ENCODE peak calls at places on chromosomes 6 and 20, in five cellular contexts. S, A, D, Z and Y are unnamed samples. For H3K4me1, the result is how much of the 10 kb centered on the place peaks cover.

GRCh38 chr20:41443667-41444066 is 77.0 kb upstream of the EMILIN3 start:
- DNase-seq in A (no peak), Z (no peak), D (no peak), S (no peak), Y (no peak)

GRCh38 chr6:17968081-17968518 is 19.3 kb downstream of the KIF13A start:
- DNase-seq in Z (peak), A (peak), D (peak), S (peak), Y (peak)

GRCh38 chr20:44111712-44112335 is 75.2 kb downstream of the JPH2 start:
- DNase-seq in Z (peak), A (peak), D (peak), S (no peak), Y (peak)

GRCh38 chr6:67210450-67210849 is 1424.6 kb upstream of the ADGRB3 start:
- DNase-seq in A (no peak), S (no peak), D (no peak), Z (no peak), Y (peak)

GRCh38 chr6:4930025-4930692 is 73.7 kb downstream of the RPP40 start:
- DNase-seq in D (no peak), Z (no peak), A (no peak), S (no peak), Y (no peak)

GRCh38 chr20:40941023-40941655 is 87.5 kb upstream of the TOP1 start:
- DNase-seq in S (no peak), Z (no peak), A (no peak), D (no peak), Y (no peak)

GRCh38 chr6:47759364-47759763 is 22.5 kb upstream of the OPN5 start:
- DNase-seq in Z (peak), A (peak), D (peak), S (no peak), Y (peak)

GRCh38 chr20:38931984-38932383 is 5.8 kb downstream of the FAM83D start:
- DNase-seq in D (no peak), S (no peak), Z (no peak), A (no peak), Y (no peak)

GRCh38 chr6:121522771-121523386 is 87.4 kb downstream of the GJA1 start:
- DNase-seq in Z (no peak), A (peak), D (no peak), S (no peak), Y (peak)

GRCh38 chr6:30876039-30876730 is 8.1 kb upstream of the DDR1 start:
- DNase-seq in Z (peak), D (peak), S (no peak), A (peak), Y (peak)

GRCh38 chr6:122081921-122082320 is 317.5 kb upstream of the HSF2 start:
- DNase-seq in D (no peak), S (no peak), A (no peak), Z (no peak), Y (no peak)

GRCh38 chr6:15879372-15880261 is 216.8 kb upstream of the DTNBP1 start:
- DNase-seq in A (peak), S (no peak), Z (no peak), D (peak), Y (peak)

GRCh38 chr6:15796130-15796766 is 133.4 kb upstream of the DTNBP1 start:
- DNase-seq in Z (no peak), S (no peak), D (no peak), A (peak), Y (no peak)

GRCh38 chr6:127606131-127606562 is 29.2 kb downstream of the C6orf58 start:
- DNase-seq in A (peak), S (peak), D (peak), Z (peak), Y (peak)

GRCh38 chr20:1567392-1568165 is 10.1 kb upstream of the SIRPD start:
- DNase-seq in Z (peak), S (peak), A (peak), D (peak), Y (peak)

GRCh38 chr20:64066984-64067605 is 4.1 kb downstream of the TCEA2 start:
- DNase-seq in Z (no peak), S (no peak), A (no peak), D (no peak), Y (no peak)

GRCh38 chr20:60056345-60057122 is 98.3 kb downstream of the CDH26 start:
- DNase-seq in A (no peak), Z (no peak), S (no peak), D (no peak), Y (no peak)

GRCh38 chr6:63492476-63492875 is 79.8 kb upstream of the LOC128125822 start:
- DNase-seq in A (no peak), S (no peak), Z (no peak), D (no peak), Y (no peak)

GRCh38 chr6:20845592-20845991 is 311.3 kb downstream of the CDKAL1 start:
- DNase-seq in S (no peak), Z (no peak), A (no peak), D (no peak), Y (peak)

GRCh38 chr6:160068346-160068745 is 53.3 kb upstream of the SLC22A1 start:
- DNase-seq in Z (no peak), A (no peak), S (no peak), D (no peak), Y (no peak)

GRCh38 chr6:37459981-37460800 is 27.2 kb downstream of the CMTR1 start:
- DNase-seq in Z (no peak), D (no peak), S (peak), A (no peak), Y (no peak)

GRCh38 chr20:24478584-24478983 is 9.2 kb downstream of the SYNDIG1 start:
- DNase-seq in S (peak), A (no peak), Z (no peak), D (no peak), Y (no peak)

GRCh38 chr6:36677753-36678487 is 594 bp upstream of the CDKN1A start:
- DNase-seq in A (peak), S (no peak), Z (peak), D (no peak), Y (peak)

GRCh38 chr20:46660487-46660886 is 9.2 kb upstream of the SLC13A3 start:
- DNase-seq in Z (no peak), S (no peak), A (no peak), D (no peak), Y (no peak)

GRCh38 chr6:66429220-66429619 is 722.2 kb upstream of the EYS start:
- DNase-seq in Z (no peak), S (no peak), D (no peak), A (peak), Y (no peak)

GRCh38 chr6:13272131-13273046 is 55.9 kb downstream of the TBC1D7 start:
- DNase-seq in Z (no peak), S (no peak), D (no peak), A (no peak), Y (peak)

GRCh38 chr6:7088076-7088742 is 19.6 kb upstream of the RREB1 start:
- DNase-seq in D (no peak), Z (no peak), S (no peak), A (no peak), Y (no peak)

DNA sequence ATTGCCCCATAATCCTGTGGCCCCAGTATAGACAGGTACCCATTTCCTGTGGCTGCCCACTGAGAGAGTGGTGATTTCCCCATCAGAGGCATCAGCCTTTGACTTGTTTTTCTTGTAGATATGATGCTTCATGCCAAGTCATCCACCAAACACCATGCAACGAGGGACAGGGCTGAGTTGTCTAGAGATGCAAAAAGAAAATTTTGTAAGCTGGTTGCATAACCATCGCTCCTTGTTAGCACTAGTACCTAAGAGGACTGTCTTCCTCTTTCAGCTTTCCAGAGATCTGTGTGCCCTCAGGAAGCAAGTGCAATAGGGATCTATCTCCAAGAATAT is 166.8 kb downstream of the BCAS1 start:
- DNase-seq in A (peak), Z (peak), D (no peak), S (no peak), Y (no peak)
- H3K4me1 ChIP-seq in A (half or more), Z (half or more), D (half or more), S (under half), Y (half or more)

DNA sequence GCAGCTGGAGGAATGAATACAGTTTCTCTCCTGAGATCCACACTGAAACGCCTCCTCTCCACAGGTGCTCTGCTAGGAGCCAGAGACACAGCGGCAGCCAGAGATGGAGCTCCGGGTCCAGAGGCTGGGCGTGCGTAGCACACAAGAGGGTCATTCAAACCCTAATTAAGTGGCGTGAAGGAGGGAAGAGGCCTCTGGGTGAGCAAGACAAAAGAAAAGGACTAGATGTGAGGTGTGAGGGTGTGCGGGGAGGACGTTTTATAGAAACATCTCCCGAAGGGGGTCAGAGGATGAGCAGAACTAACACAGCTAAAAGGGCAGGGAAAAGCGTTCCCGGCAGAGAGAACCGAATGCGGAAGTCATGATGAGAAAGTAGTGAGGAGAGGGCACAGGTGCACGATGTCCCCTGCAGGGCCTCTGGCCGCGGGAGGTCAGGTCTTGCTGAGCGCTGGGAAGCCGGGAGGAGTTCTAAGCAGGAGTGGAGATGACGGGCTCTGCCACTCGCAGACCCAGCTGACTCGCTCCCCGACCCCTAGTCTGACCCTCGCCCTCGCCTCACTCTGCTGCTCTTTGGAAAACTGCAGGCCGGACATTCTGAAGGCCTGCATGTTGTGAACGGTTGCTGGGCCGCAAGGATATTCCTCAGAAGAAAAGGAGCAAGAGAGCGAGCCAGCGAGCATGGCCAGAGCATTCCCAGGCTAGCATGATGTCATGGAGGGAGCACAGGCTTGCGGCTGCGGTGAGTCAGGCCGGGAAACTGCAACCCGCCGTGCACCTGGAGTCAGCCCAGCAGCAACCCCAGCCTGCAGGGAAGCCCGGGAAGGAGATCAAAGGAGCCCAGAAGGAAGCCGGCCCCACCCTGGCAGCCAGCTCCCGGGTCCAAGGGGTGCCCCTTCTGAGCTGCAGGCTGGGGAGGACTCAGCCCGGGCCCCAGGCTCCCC is 54.2 kb downstream of the BMP7 start:
- DNase-seq in D (peak), S (peak), A (peak), Z (peak), Y (peak)
- H3K4me2 ChIP-seq in D (peak), S (no peak), A (peak), Z (peak), Y (peak)

DNA sequence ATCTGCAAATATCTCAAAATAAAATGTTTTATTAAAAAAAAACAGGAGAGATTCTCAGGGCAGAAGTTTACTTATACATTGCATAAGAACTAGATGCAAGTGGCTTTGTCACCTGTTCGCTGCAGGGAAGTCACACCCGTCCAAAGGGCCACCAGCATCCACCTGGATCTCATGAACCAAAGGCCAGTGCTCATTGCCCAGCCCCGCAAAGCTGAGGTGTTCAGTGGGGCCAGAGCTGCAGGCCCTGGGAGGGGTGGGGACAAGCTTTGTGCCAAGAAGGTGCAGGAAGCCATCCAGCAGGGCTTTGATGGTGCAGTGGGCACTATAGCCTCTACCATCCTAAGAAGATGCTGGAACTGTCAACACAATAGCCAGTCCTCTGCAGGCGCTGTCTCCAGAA is 15.6 kb upstream of the CD93 start:
- DNase-seq in D (no peak), A (no peak), Z (no peak), S (no peak), Y (no peak)
- H3K4me1 ChIP-seq in D (under half), A (under half), Z (under half), S (under half), Y (under half)

GRCh38 chr6:129748212-129748900 is 38.4 kb upstream of the ARHGAP18 start:
- DNase-seq in A (peak), Z (peak), D (peak), S (peak), Y (peak)
- H3K4me2 ChIP-seq in A (peak), Z (peak), D (peak), S (no peak), Y (peak)

GRCh38 chr6:118326712-118327111 is 221.4 kb upstream of the PLN start:
- DNase-seq in S (no peak), Z (no peak), A (no peak), D (no peak), Y (no peak)
- H3K4me1 ChIP-seq in S (under half), Z (under half), A (under half), D (under half), Y (under half)

DNA sequence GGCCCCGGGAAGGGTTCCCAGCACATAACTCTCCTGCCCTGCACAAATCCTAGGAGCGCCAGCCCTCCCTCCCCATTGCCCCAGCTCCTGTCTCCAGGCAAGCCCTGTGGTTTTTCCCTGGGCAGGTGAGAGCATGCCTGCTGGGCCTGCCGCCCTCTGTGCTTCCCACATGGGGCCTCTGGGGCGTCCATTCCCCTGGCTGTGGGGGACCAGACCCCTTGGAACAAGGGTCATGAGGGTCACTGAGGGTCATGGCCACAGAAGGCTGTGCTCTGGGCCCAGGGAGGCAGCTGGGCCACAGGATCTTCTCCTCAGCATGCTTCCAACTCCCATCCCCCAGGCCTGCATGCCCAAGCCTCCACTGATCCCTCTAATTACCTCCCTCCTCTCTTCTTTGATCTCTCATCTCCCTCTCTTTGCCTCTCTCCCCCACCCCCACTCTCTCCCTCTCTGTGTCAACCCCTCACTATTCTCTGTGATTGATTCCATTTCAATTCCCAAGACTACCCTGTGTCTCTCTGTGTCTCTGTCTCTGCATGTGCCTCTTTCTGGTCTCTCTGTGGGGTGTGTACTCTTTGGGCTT is 6.1 kb downstream of the MDFI start:
- DNase-seq in Z (peak), A (no peak), D (no peak), S (peak), Y (no peak)
- H3K4me2 ChIP-seq in Z (peak), A (no peak), D (no peak), S (no peak), Y (peak)

GRCh38 chr6:143504369-143504768 is 7.2 kb downstream of the FUCA2 start:
- DNase-seq in D (no peak), Z (no peak), A (no peak), S (no peak), Y (no peak)
- H3K4me1 ChIP-seq in D (under half), Z (under half), A (under half), S (under half), Y (under half)

GRCh38 chr6:22917344-22917743 is 348.0 kb downstream of the HDGFL1 start:
- DNase-seq in Z (no peak), A (no peak), S (no peak), D (no peak), Y (no peak)
- H3K4me2 ChIP-seq in Z (no peak), A (no peak), S (no peak), D (no peak), Y (no peak)